ENCODE peak calls at places on chromosome 20, in eight cellular contexts. One of them, this sample, is unnamed. For H3K4me1, the result is how much of the 10 kb centered on the place peaks cover.

GRCh38 chr20:10665027-10665561 is 8.7 kb downstream of the JAG1 start:
- DNase-seq in body of pancreas: no peak
- DNase-seq in spleen: no peak
- DNase-seq in HCT116: no peak
- DNase-seq in IMR-90: peak
- DNase-seq in uterus: no peak
- DNase-seq in upper lobe of left lung: no peak
- DNase-seq in adrenal gland: no peak
- DNase-seq in this sample: no peak

GRCh38 chr20:63538204-63539091 is 1.3 kb upstream of the PTK6 start:
- DNase-seq in body of pancreas: peak
- DNase-seq in spleen: no peak
- DNase-seq in HCT116: no peak
- DNase-seq in IMR-90: peak
- DNase-seq in uterus: no peak
- DNase-seq in upper lobe of left lung: peak
- DNase-seq in adrenal gland: no peak
- DNase-seq in this sample: no peak

GRCh38 chr20:35264755-35265154 is 13.2 kb downstream of the MMP24OS start:
- DNase-seq in body of pancreas: no peak
- DNase-seq in spleen: no peak
- DNase-seq in HCT116: no peak
- DNase-seq in IMR-90: peak
- DNase-seq in uterus: no peak
- DNase-seq in upper lobe of left lung: peak
- DNase-seq in adrenal gland: no peak
- DNase-seq in this sample: no peak

GRCh38 chr20:37567671-37568588 is 40.3 kb upstream of the BLCAP start:
- DNase-seq in body of pancreas: no peak
- DNase-seq in spleen: no peak
- DNase-seq in HCT116: no peak
- DNase-seq in IMR-90: no peak
- DNase-seq in uterus: no peak
- DNase-seq in upper lobe of left lung: no peak
- DNase-seq in adrenal gland: peak
- DNase-seq in this sample: no peak

GRCh38 chr20:23161968-23162696 is 76.0 kb upstream of the CD93 start:
- DNase-seq in body of pancreas: peak
- DNase-seq in spleen: peak
- DNase-seq in HCT116: no peak
- DNase-seq in IMR-90: no peak
- DNase-seq in uterus: peak
- DNase-seq in upper lobe of left lung: peak
- DNase-seq in adrenal gland: peak
- DNase-seq in this sample: peak

GRCh38 chr20:15187612-15188011 is 850.2 kb upstream of the FLRT3 start:
- DNase-seq in body of pancreas: no peak
- DNase-seq in spleen: no peak
- DNase-seq in HCT116: no peak
- DNase-seq in IMR-90: no peak
- DNase-seq in uterus: no peak
- DNase-seq in upper lobe of left lung: no peak
- DNase-seq in adrenal gland: no peak
- DNase-seq in this sample: no peak

GRCh38 chr20:53034899-53035298 is 62.7 kb downstream of the TSHZ2 start:
- DNase-seq in body of pancreas: no peak
- DNase-seq in spleen: no peak
- DNase-seq in HCT116: no peak
- DNase-seq in IMR-90: no peak
- DNase-seq in uterus: no peak
- DNase-seq in upper lobe of left lung: no peak
- DNase-seq in adrenal gland: no peak
- DNase-seq in this sample: no peak

GRCh38 chr20:29878281-29878741 is 1379.2 kb upstream of the DEFB115 start:
- DNase-seq in body of pancreas: no peak
- DNase-seq in spleen: peak
- DNase-seq in HCT116: no peak
- DNase-seq in IMR-90: no peak
- DNase-seq in uterus: no peak
- DNase-seq in upper lobe of left lung: no peak
- DNase-seq in adrenal gland: no peak
- DNase-seq in this sample: no peak

GRCh38 chr20:14780508-14780907 is 443.1 kb upstream of the FLRT3 start:
- DNase-seq in body of pancreas: no peak
- DNase-seq in spleen: no peak
- DNase-seq in HCT116: no peak
- DNase-seq in IMR-90: no peak
- DNase-seq in uterus: no peak
- DNase-seq in upper lobe of left lung: no peak
- DNase-seq in adrenal gland: no peak
- DNase-seq in this sample: no peak

GRCh38 chr20:25025091-25025861 is 32.7 kb downstream of the ACSS1 start:
- DNase-seq in body of pancreas: peak
- DNase-seq in spleen: peak
- DNase-seq in HCT116: no peak
- DNase-seq in IMR-90: no peak
- DNase-seq in uterus: no peak
- DNase-seq in upper lobe of left lung: peak
- DNase-seq in adrenal gland: no peak
- DNase-seq in this sample: no peak

GRCh38 chr20:46215913-46216707 is 92.2 kb downstream of the CDH22 start:
- DNase-seq in body of pancreas: no peak
- DNase-seq in spleen: no peak
- DNase-seq in HCT116: peak
- DNase-seq in IMR-90: peak
- DNase-seq in uterus: no peak
- DNase-seq in upper lobe of left lung: no peak
- DNase-seq in adrenal gland: peak
- DNase-seq in this sample: peak

GRCh38 chr20:23116301-23117089 is 30.4 kb upstream of the CD93 start:
- DNase-seq in body of pancreas: no peak
- DNase-seq in spleen: peak
- DNase-seq in HCT116: no peak
- DNase-seq in IMR-90: peak
- DNase-seq in uterus: no peak
- DNase-seq in upper lobe of left lung: no peak
- DNase-seq in adrenal gland: no peak
- DNase-seq in this sample: no peak

GRCh38 chr20:51529027-51529749 is 13.3 kb downstream of the NFATC2 start:
- DNase-seq in body of pancreas: no peak
- DNase-seq in spleen: no peak
- DNase-seq in HCT116: no peak
- DNase-seq in IMR-90: peak
- DNase-seq in uterus: no peak
- DNase-seq in upper lobe of left lung: no peak
- DNase-seq in adrenal gland: no peak
- DNase-seq in this sample: no peak

GRCh38 chr20:37226889-37227288 is 34.7 kb downstream of the GHRH start:
- DNase-seq in body of pancreas: peak
- DNase-seq in spleen: no peak
- DNase-seq in HCT116: no peak
- DNase-seq in IMR-90: peak
- DNase-seq in uterus: peak
- DNase-seq in upper lobe of left lung: no peak
- DNase-seq in adrenal gland: peak
- DNase-seq in this sample: peak

GRCh38 chr20:32139947-32140346 is 30.4 kb downstream of the TM9SF4 start:
- DNase-seq in body of pancreas: no peak
- DNase-seq in spleen: no peak
- DNase-seq in HCT116: no peak
- DNase-seq in IMR-90: no peak
- DNase-seq in uterus: no peak
- DNase-seq in upper lobe of left lung: no peak
- DNase-seq in adrenal gland: no peak
- DNase-seq in this sample: no peak

GRCh38 chr20:43682446-43682845 is 15.5 kb downstream of the MYBL2 start:
- DNase-seq in body of pancreas: peak
- DNase-seq in spleen: peak
- DNase-seq in HCT116: no peak
- DNase-seq in IMR-90: no peak
- DNase-seq in uterus: no peak
- DNase-seq in upper lobe of left lung: no peak
- DNase-seq in adrenal gland: no peak
- DNase-seq in this sample: no peak

GRCh38 chr20:43676368-43676767 is 9.5 kb downstream of the MYBL2 start:
- DNase-seq in body of pancreas: no peak
- DNase-seq in spleen: no peak
- DNase-seq in HCT116: no peak
- DNase-seq in IMR-90: no peak
- DNase-seq in uterus: no peak
- DNase-seq in upper lobe of left lung: no peak
- DNase-seq in adrenal gland: no peak
- DNase-seq in this sample: no peak

GRCh38 chr20:43680976-43681375 is 14.1 kb downstream of the MYBL2 start:
- DNase-seq in body of pancreas: no peak
- DNase-seq in spleen: no peak
- DNase-seq in HCT116: no peak
- DNase-seq in IMR-90: no peak
- DNase-seq in uterus: no peak
- DNase-seq in upper lobe of left lung: no peak
- DNase-seq in adrenal gland: no peak
- DNase-seq in this sample: no peak

GRCh38 chr20:43681991-43682410 is 15.1 kb downstream of the MYBL2 start:
- DNase-seq in body of pancreas: peak
- DNase-seq in spleen: peak
- DNase-seq in HCT116: no peak
- DNase-seq in IMR-90: no peak
- DNase-seq in uterus: no peak
- DNase-seq in upper lobe of left lung: no peak
- DNase-seq in adrenal gland: no peak
- DNase-seq in this sample: no peak

GRCh38 chr20:43681468-43681942 is 14.6 kb downstream of the MYBL2 start:
- DNase-seq in body of pancreas: peak
- DNase-seq in spleen: peak
- DNase-seq in HCT116: no peak
- DNase-seq in IMR-90: no peak
- DNase-seq in uterus: no peak
- DNase-seq in upper lobe of left lung: no peak
- DNase-seq in adrenal gland: no peak
- DNase-seq in this sample: no peak
- TF ChIP-seq POLR2A in body of pancreas: peak
- TF ChIP-seq POLR2A in spleen: no peak
- TF ChIP-seq POLR2A in HCT116: no peak
- TF ChIP-seq POLR2A in IMR-90: no peak
- TF ChIP-seq POLR2A in uterus: no peak
- TF ChIP-seq POLR2A in upper lobe of left lung: no peak
- TF ChIP-seq POLR2A in adrenal gland: no peak
- TF ChIP-seq POLR2A in this sample: no peak

DNA sequence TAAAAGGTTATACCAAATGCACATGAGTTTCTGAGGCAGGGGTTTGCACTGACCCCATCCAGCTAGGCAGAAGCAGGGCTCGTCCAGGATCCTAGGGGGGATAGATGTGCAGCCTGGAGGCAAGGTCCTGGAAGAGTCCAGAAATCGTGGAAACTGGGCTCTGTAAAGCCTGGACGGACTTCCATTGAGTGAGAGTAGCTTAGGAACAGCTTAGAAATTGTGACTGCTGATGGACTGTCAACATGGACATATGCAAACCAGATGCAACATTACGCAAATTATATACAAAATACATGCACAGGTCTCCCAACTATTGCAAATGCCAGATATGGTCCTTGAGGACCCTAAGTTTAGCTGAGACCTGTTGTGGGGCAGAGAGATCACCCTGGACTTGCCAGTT is 4.7 kb upstream of the EMILIN3 start:
- DNase-seq in body of pancreas: no peak
- DNase-seq in spleen: no peak
- DNase-seq in HCT116: no peak
- DNase-seq in IMR-90: no peak
- DNase-seq in uterus: no peak
- DNase-seq in upper lobe of left lung: no peak
- DNase-seq in adrenal gland: no peak
- DNase-seq in this sample: no peak
- H3K4me1 ChIP-seq in body of pancreas: under half
- H3K4me1 ChIP-seq in spleen: under half
- H3K4me1 ChIP-seq in HCT116: under half
- H3K4me1 ChIP-seq in IMR-90: under half
- H3K4me1 ChIP-seq in uterus: under half
- H3K4me1 ChIP-seq in upper lobe of left lung: under half
- H3K4me1 ChIP-seq in adrenal gland: under half
- H3K4me1 ChIP-seq in this sample: under half

DNA sequence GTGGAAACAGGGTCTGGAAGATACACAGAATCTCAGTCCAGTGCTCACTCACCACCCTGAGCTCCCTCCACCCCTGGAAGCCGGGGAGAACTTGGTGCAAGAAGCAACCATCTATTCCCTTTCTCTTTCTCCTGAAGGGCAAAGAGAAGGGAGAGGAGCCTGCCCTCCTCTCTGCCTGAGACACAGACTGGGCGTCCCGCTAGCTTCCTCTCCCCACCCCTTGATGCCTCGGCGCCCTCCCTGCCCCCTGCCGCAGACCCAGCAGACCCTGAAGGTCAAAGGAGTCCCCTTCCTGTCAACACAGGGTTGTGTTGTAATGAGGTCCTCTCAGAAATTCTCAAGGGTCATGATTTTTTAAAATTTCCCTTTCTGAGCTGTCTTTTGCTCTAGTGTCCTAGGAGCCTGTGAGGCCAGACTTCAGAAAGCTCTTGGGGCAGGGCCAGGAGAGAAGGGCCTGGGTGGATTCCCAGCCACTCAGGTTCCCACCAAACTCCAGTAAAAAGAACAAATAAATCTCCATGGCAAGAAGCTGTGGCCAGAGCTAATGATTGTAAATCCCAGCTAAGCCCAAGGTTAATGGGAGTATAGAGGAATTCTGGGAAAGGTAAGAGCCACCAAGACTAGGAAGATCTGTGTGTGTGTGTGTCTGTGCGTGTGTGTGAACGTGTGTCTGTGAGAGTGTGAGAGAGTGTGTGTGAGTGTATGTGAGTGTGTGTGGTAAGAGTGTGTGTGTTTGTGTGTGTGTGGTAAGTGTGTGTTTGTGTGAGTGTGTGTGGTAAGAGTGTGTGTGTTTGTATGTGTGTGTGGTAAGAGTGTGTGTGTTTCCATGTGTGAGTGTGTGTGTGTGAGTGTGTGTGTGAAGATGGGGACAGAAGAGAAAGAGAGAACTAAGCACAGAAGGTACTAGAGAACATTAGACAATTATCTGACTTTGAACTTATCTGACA is 1.0 kb upstream of the JPH2 start:
- DNase-seq in body of pancreas: no peak
- DNase-seq in spleen: no peak
- DNase-seq in HCT116: no peak
- DNase-seq in IMR-90: peak
- DNase-seq in uterus: peak
- DNase-seq in upper lobe of left lung: no peak
- DNase-seq in adrenal gland: no peak
- DNase-seq in this sample: peak
- TF ChIP-seq POLR2A in body of pancreas: no peak
- TF ChIP-seq POLR2A in spleen: no peak
- TF ChIP-seq POLR2A in HCT116: no peak
- TF ChIP-seq POLR2A in IMR-90: no peak
- TF ChIP-seq POLR2A in uterus: no peak
- TF ChIP-seq POLR2A in upper lobe of left lung: no peak
- TF ChIP-seq POLR2A in adrenal gland: no peak
- TF ChIP-seq POLR2A in this sample: no peak

DNA sequence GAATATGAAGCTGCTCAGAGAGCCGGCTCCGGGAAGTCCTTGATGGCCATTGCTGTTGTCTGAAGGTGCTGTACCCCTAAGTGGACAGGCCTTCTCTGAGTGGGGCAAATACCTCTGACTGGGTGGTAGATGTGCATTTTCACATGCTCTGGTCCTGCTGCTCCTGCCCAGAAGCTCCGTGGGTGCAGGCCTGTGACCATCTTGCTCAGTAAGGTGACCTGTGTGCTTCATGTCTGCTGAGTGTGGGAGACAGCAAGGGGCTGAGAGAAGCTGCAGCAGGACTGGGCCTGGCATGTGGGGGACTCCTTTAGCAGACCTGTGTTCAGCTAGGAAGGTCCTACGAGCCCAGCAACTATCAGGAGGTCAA is 5.0 kb downstream of the SPATA2 start:
- DNase-seq in body of pancreas: no peak
- DNase-seq in spleen: no peak
- DNase-seq in HCT116: no peak
- DNase-seq in IMR-90: no peak
- DNase-seq in uterus: no peak
- DNase-seq in upper lobe of left lung: no peak
- DNase-seq in adrenal gland: no peak
- DNase-seq in this sample: no peak
- H3K4me1 ChIP-seq in body of pancreas: under half
- H3K4me1 ChIP-seq in spleen: under half
- H3K4me1 ChIP-seq in HCT116: under half
- H3K4me1 ChIP-seq in IMR-90: under half
- H3K4me1 ChIP-seq in uterus: under half
- H3K4me1 ChIP-seq in upper lobe of left lung: under half
- H3K4me1 ChIP-seq in adrenal gland: under half
- H3K4me1 ChIP-seq in this sample: half or more